ENCODE peak calls at places on chromosomes 5 and 9, in four cellular contexts. R, G, V and U are unnamed samples.

GRCh38 chr5:93294996-93295395 is 286.0 kb downstream of the NR2F1-AS1 start:
- DNase-seq in G (no peak), R (no peak), V (no peak), U (no peak)

GRCh38 chr5:151659001-151659754 is 27.5 kb downstream of the SPARC start:
- DNase-seq in V (peak), R (peak), G (peak), U (peak)

GRCh38 chr5:21391506-21391905 is 1403.5 kb upstream of the CDH18 start:
- DNase-seq in G (no peak), R (no peak), V (no peak), U (peak)

GRCh38 chr5:137498301-137498735 is 808 bp downstream of the SPOCK1 start:
- DNase-seq in V (no peak), R (no peak), G (peak), U (peak)

GRCh38 chr5:147400836-147401235 is 109.0 kb downstream of the DPYSL3 start:
- DNase-seq in R (no peak), V (no peak), G (no peak), U (no peak)

GRCh38 chr5:141969783-141970741 is 1.2 kb downstream of the RNF14 start:
- DNase-seq in R (no peak), V (no peak), G (no peak), U (peak)

GRCh38 chr5:168301593-168302388 is 10.3 kb downstream of the WWC1 start:
- DNase-seq in R (no peak), G (peak), V (no peak), U (no peak)

GRCh38 chr9:96253059-96253696 is 48.8 kb downstream of the HSD17B3 start:
- DNase-seq in G (no peak), V (no peak), R (no peak), U (no peak)

GRCh38 chr9:124020520-124021384 is 9.2 kb downstream of the LHX2 start:
- DNase-seq in V (no peak), G (no peak), R (no peak), U (no peak)

GRCh38 chr9:4833781-4834560 is 41.2 kb downstream of the RCL1 start:
- DNase-seq in G (no peak), V (no peak), R (no peak), U (peak)

GRCh38 chr9:83418283-83418682 is 119.9 kb downstream of the FRMD3 start:
- DNase-seq in R (no peak), V (no peak), G (no peak), U (no peak)

GRCh38 chr5:88405783-88406182 is 137.1 kb upstream of the TMEM161B start:
- DNase-seq in G (no peak), V (no peak), R (no peak), U (no peak)

GRCh38 chr9:105146677-105147076 is 97.8 kb upstream of the SLC44A1 start:
- DNase-seq in G (no peak), R (no peak), V (no peak), U (no peak)

GRCh38 chr5:19534751-19535150 is 453.2 kb downstream of the CDH18 start:
- DNase-seq in G (no peak), V (no peak), R (no peak), U (no peak)

GRCh38 chr9:98706651-98707103 is 2.1 kb downstream of the GABBR2 start:
- DNase-seq in R (no peak), G (peak), V (no peak), U (peak)

GRCh38 chr5:123207852-123208251 is 118.8 kb downstream of the PRDM6 start:
- DNase-seq in V (no peak), R (no peak), G (no peak), U (no peak)

GRCh38 chr9:104633976-104634520 is 16.0 kb upstream of the OR13C9 start:
- DNase-seq in G (no peak), R (no peak), V (no peak), U (no peak)

GRCh38 chr9:6305954-6306563 is 22.1 kb upstream of the TPD52L3 start:
- DNase-seq in V (no peak), G (no peak), R (no peak), U (peak)

GRCh38 chr5:142472306-142472951 is 147.6 kb upstream of the SPRY4 start:
- DNase-seq in G (no peak), R (no peak), V (peak), U (peak)

GRCh38 chr5:148937830-148938534 is 111.6 kb downstream of the ADRB2 start:
- DNase-seq in V (no peak), G (no peak), R (no peak), U (no peak)
- TF ChIP-seq CTCF in V (no peak), G (no peak), R (no peak), U (no peak)

GRCh38 chr9:30058463-30058862 is 2326.0 kb upstream of the ACO1 start:
- DNase-seq in V (no peak), R (no peak), G (no peak), U (no peak)
- TF ChIP-seq CTCF in V (no peak), R (no peak), G (no peak), U (no peak)

GRCh38 chr9:114284316-114285060 is 38.4 kb upstream of the ORM1 start:
- DNase-seq in R (no peak), G (peak), V (no peak), U (no peak)

GRCh38 chr9:114283551-114284111 is 39.3 kb upstream of the ORM1 start:
- DNase-seq in V (no peak), G (peak), R (no peak), U (no peak)

GRCh38 chr9:114287001-114287762 is 35.7 kb upstream of the ORM1 start:
- DNase-seq in G (peak), V (no peak), R (peak), U (no peak)

GRCh38 chr9:114286146-114286679 is 36.7 kb upstream of the ORM1 start:
- DNase-seq in G (no peak), V (no peak), R (no peak), U (no peak)

GRCh38 chr9:114285166-114285867 is 37.6 kb upstream of the ORM1 start:
- DNase-seq in V (no peak), G (peak), R (peak), U (peak)
- TF ChIP-seq CTCF in V (no peak), G (no peak), R (no peak), U (peak)

DNA sequence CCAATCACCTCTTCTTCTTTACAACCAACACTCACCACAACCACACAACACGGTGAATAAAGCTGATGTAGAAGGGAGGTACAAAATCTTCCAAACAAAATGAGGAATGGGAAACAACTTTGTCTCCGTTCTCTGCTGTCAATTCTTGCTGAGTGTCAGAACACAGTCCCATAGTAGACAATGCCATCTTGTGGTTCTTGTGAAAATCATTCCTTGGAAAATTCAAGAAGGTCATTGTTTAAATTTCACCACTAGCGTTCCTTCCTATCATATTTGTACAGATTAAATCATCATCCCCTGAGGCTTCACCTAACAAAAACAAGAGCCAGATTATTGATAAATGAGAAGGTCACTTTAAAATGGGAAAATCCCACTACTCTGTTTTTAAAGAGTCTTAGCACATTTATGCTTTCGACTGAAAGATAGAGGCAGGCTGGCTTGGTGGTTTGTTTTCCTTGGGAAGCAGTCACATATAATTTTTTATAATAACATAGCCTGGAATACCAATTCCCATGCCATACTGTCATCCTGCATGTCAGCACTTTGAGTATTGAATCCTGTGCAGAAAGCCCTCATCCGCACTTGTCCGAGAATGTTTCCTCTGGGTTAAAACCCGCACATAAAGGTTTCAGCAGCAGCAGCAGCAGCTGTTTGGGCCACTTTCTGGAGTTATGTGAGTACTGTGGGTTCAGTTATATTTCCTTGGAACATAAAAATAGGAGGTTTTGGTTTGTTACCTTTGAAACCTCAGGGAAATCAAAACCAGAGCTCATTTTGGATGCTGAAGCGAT is 395.0 kb upstream of the SMARCA2 start:
- DNase-seq in V (no peak), R (no peak), G (no peak), U (peak)
- TF ChIP-seq CTCF in V (no peak), R (no peak), G (no peak), U (no peak)

GRCh38 chr9:9004844-9005243 is 1205.3 kb upstream of the DMAC1 start:
- DNase-seq in R (no peak), V (no peak), G (no peak), U (no peak)
- TF ChIP-seq CTCF in R (no peak), V (no peak), G (no peak), U (no peak)

GRCh38 chr9:3008091-3008490 is 164.2 kb upstream of the PUM3 start:
- DNase-seq in R (no peak), G (no peak), V (no peak), U (no peak)
- TF ChIP-seq CTCF in R (no peak), G (no peak), V (no peak), U (no peak)